ENCODE peak calls at places on chromosome 15, in five cellular contexts. One of them, this sample, is unnamed.

GRCh38 chr15:38275951-38276350 is 23.3 kb downstream of the SPRED1 start:
- DNase-seq in H9: no peak
- DNase-seq in H1: no peak
- DNase-seq in mesenchymal stem cell: no peak
- DNase-seq in trophoblast cell: no peak
- DNase-seq in this sample: no peak

GRCh38 chr15:77504310-77504709 is 83.6 kb downstream of the HMG20A start:
- DNase-seq in H9: no peak
- DNase-seq in H1: peak; percentile 45
- DNase-seq in mesenchymal stem cell: no peak
- DNase-seq in trophoblast cell: no peak
- DNase-seq in this sample: no peak

GRCh38 chr15:31364301-31365031 is 37.8 kb downstream of the KLF13 start:
- DNase-seq in H9: peak; percentile 63
- DNase-seq in H1: no peak
- DNase-seq in mesenchymal stem cell: no peak
- DNase-seq in trophoblast cell: peak; percentile 92
- DNase-seq in this sample: no peak

GRCh38 chr15:41968738-41969137 is 3.6 kb downstream of the EHD4 start:
- DNase-seq in H9: no peak
- DNase-seq in H1: no peak
- DNase-seq in mesenchymal stem cell: no peak
- DNase-seq in trophoblast cell: no peak
- DNase-seq in this sample: no peak

GRCh38 chr15:95636107-95636506 is 694.4 kb upstream of the NR2F2 start:
- DNase-seq in H9: no peak
- DNase-seq in H1: no peak
- DNase-seq in mesenchymal stem cell: no peak
- DNase-seq in trophoblast cell: no peak
- DNase-seq in this sample: no peak

GRCh38 chr15:90264649-90265048 is 823 bp upstream of the NGRN start:
- DNase-seq in H9: no peak
- DNase-seq in H1: no peak
- DNase-seq in mesenchymal stem cell: no peak
- DNase-seq in trophoblast cell: no peak
- DNase-seq in this sample: no peak

GRCh38 chr15:48514103-48514817 is 131.2 kb downstream of the FBN1 start:
- DNase-seq in H9: no peak
- DNase-seq in H1: no peak
- DNase-seq in mesenchymal stem cell: no peak
- DNase-seq in trophoblast cell: no peak
- DNase-seq in this sample: no peak

GRCh38 chr15:61227269-61228024 is 1.7 kb downstream of the RORA start:
- DNase-seq in H9: peak; percentile 33
- DNase-seq in H1: no peak
- DNase-seq in mesenchymal stem cell: peak; percentile 57
- DNase-seq in trophoblast cell: no peak
- DNase-seq in this sample: peak; percentile 9

GRCh38 chr15:100725121-100726069 is 123.0 kb downstream of the ASB7 start:
- DNase-seq in H9: peak; percentile 22
- DNase-seq in H1: peak; percentile 33
- DNase-seq in mesenchymal stem cell: peak; percentile 81
- DNase-seq in trophoblast cell: no peak
- DNase-seq in this sample: no peak

GRCh38 chr15:64897345-64897985 is 14.2 kb upstream of the ANKDD1A start:
- DNase-seq in H9: no peak
- DNase-seq in H1: no peak
- DNase-seq in mesenchymal stem cell: peak; percentile 84
- DNase-seq in trophoblast cell: peak; percentile 71
- DNase-seq in this sample: no peak

GRCh38 chr15:34927726-34928125 is 41.8 kb downstream of the AQR start:
- DNase-seq in H9: no peak
- DNase-seq in H1: no peak
- DNase-seq in mesenchymal stem cell: peak; percentile 5
- DNase-seq in trophoblast cell: no peak
- DNase-seq in this sample: no peak

GRCh38 chr15:59688383-59688887 is 685 bp downstream of the BNIP2 start:
- DNase-seq in H9: no peak
- DNase-seq in H1: no peak
- DNase-seq in mesenchymal stem cell: peak; percentile 88
- DNase-seq in trophoblast cell: peak; percentile 44
- DNase-seq in this sample: peak; percentile 27

GRCh38 chr15:62900071-62900812 is 142.3 kb upstream of the TPM1 start:
- DNase-seq in H9: no peak
- DNase-seq in H1: no peak
- DNase-seq in mesenchymal stem cell: peak; percentile 32
- DNase-seq in trophoblast cell: no peak
- DNase-seq in this sample: no peak

GRCh38 chr15:75989045-75989444 is 23.2 kb downstream of the NRG4 start:
- DNase-seq in H9: no peak
- DNase-seq in H1: no peak
- DNase-seq in mesenchymal stem cell: no peak
- DNase-seq in trophoblast cell: peak; percentile 52
- DNase-seq in this sample: no peak

GRCh38 chr15:70867911-70868467 is 14.0 kb upstream of the LARP6 start:
- DNase-seq in H9: no peak
- DNase-seq in H1: no peak
- DNase-seq in mesenchymal stem cell: peak; percentile 63
- DNase-seq in trophoblast cell: no peak
- DNase-seq in this sample: no peak
- H2BK12ac ChIP-seq in H9: no peak overlapping the region
- H2BK12ac ChIP-seq in H1: no peak overlapping the region
- H2BK12ac ChIP-seq in mesenchymal stem cell: no peak overlapping the region
- H2BK12ac ChIP-seq in trophoblast cell: no peak overlapping the region
- H2BK12ac ChIP-seq in this sample: no peak overlapping the region

DNA sequence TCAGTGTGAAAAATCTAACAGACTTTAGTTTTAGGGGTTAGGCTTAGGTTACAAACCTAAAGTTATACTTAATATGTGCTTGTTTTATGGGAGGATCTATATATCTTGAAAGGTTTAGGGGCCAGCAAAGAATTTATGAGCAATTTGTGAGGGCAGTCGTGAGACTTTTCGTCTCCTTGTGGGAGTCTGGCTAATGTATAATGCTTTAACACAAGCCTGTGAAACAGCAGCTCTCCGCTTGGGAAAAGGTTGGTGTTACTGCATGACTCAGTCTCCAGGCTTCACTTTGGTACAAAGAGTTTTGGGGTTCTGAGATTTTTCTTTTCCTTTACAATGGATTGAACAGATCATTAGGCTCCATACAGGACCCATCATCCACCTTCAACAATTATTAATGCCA is 79.0 kb upstream of the MFGE8 start:
- DNase-seq in H9: no peak
- DNase-seq in H1: no peak
- DNase-seq in mesenchymal stem cell: peak; percentile 58
- DNase-seq in trophoblast cell: no peak
- DNase-seq in this sample: no peak
- H3K4me1 ChIP-seq in H9: peaks cover 16% of the 10 kb centered on the region
- H3K4me1 ChIP-seq in H1: peaks cover 35% of the 10 kb centered on the region
- H3K4me1 ChIP-seq in mesenchymal stem cell: peaks cover 13% of the 10 kb centered on the region
- H3K4me1 ChIP-seq in trophoblast cell: peaks cover 30% of the 10 kb centered on the region
- H3K4me1 ChIP-seq in this sample: peaks cover 16% of the 10 kb centered on the region

GRCh38 chr15:70576683-70577082 is 186.7 kb downstream of the UACA start:
- DNase-seq in H9: no peak
- DNase-seq in H1: no peak
- DNase-seq in mesenchymal stem cell: peak; percentile 55
- DNase-seq in trophoblast cell: no peak
- DNase-seq in this sample: no peak

GRCh38 chr15:70575251-70576227 is 187.8 kb downstream of the UACA start:
- DNase-seq in H9: no peak
- DNase-seq in H1: no peak
- DNase-seq in mesenchymal stem cell: no peak
- DNase-seq in trophoblast cell: no peak
- DNase-seq in this sample: no peak

GRCh38 chr15:70576276-70576675 is 187.1 kb downstream of the UACA start:
- DNase-seq in H9: no peak
- DNase-seq in H1: no peak
- DNase-seq in mesenchymal stem cell: no peak
- DNase-seq in trophoblast cell: no peak
- DNase-seq in this sample: no peak

GRCh38 chr15:70569718-70570231 is 193.6 kb downstream of the UACA start:
- DNase-seq in H9: no peak
- DNase-seq in H1: no peak
- DNase-seq in mesenchymal stem cell: peak; percentile 16
- DNase-seq in trophoblast cell: no peak
- DNase-seq in this sample: no peak

DNA sequence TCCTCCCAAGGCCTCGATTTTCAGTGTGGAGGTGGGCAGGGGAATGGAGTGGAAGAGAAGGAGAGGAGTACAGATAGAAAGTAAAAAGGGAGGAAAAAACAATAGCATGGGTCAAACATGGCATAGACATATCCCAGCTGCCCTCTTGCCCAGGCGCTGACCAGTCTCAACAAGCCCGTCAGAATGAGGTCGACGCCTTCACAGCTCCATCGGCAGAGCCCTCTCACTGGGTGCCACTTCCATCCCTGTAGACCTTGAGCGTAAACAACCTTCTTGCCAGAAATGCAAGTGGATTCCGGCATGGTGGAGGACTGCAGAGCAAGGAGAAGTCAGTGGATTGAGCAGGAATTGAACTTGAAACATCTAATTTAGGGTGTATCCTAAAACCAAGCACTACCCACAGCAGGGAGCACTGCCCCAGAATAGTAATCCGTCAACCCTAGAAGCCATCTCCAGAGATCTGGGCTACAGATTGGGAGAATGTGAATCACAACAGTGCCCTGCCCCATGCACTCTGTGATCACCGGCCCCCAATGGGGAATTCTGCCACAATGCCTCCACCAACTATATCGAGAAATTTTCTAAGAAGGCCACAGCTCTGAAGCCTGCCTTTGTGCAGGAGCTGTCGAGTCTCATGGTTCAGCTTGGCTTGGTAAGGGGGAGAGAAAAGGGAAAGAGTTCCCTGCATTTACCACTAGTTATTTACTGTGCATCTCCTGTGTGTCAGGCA is 190.1 kb downstream of the UACA start:
- DNase-seq in H9: no peak
- DNase-seq in H1: no peak
- DNase-seq in mesenchymal stem cell: no peak
- DNase-seq in trophoblast cell: no peak
- DNase-seq in this sample: no peak
- H2BK12ac ChIP-seq in H9: no peak overlapping the region
- H2BK12ac ChIP-seq in H1: no peak overlapping the region
- H2BK12ac ChIP-seq in mesenchymal stem cell: no peak overlapping the region
- H2BK12ac ChIP-seq in trophoblast cell: no peak overlapping the region
- H2BK12ac ChIP-seq in this sample: no peak overlapping the region

GRCh38 chr15:56459096-56459495 is 5.8 kb downstream of the MNS1 start:
- DNase-seq in H9: no peak
- DNase-seq in H1: no peak
- DNase-seq in mesenchymal stem cell: no peak
- DNase-seq in trophoblast cell: no peak
- DNase-seq in this sample: no peak
- H3K4me1 ChIP-seq in H9: no peaks in the 10 kb centered on the region
- H3K4me1 ChIP-seq in H1: no peaks in the 10 kb centered on the region
- H3K4me1 ChIP-seq in mesenchymal stem cell: no peaks in the 10 kb centered on the region
- H3K4me1 ChIP-seq in trophoblast cell: no peaks in the 10 kb centered on the region
- H3K4me1 ChIP-seq in this sample: no peaks in the 10 kb centered on the region

GRCh38 chr15:39317225-39317624 is 263.7 kb upstream of the THBS1 start:
- DNase-seq in H9: no peak
- DNase-seq in H1: no peak
- DNase-seq in mesenchymal stem cell: peak; percentile 19
- DNase-seq in trophoblast cell: no peak
- DNase-seq in this sample: no peak
- H2BK12ac ChIP-seq in H9: no peak overlapping the region
- H2BK12ac ChIP-seq in H1: no peak overlapping the region
- H2BK12ac ChIP-seq in mesenchymal stem cell: peak overlapping the region; percentile 11
- H2BK12ac ChIP-seq in trophoblast cell: no peak overlapping the region
- H2BK12ac ChIP-seq in this sample: no peak overlapping the region

GRCh38 chr15:45387379-45388007 is 9.1 kb upstream of the GATM start:
- DNase-seq in H9: no peak
- DNase-seq in H1: no peak
- DNase-seq in mesenchymal stem cell: peak; percentile 10
- DNase-seq in trophoblast cell: no peak
- DNase-seq in this sample: no peak
- H3K4me1 ChIP-seq in H9: no peaks in the 10 kb centered on the region
- H3K4me1 ChIP-seq in H1: no peaks in the 10 kb centered on the region
- H3K4me1 ChIP-seq in mesenchymal stem cell: no peaks in the 10 kb centered on the region
- H3K4me1 ChIP-seq in trophoblast cell: no peaks in the 10 kb centered on the region
- H3K4me1 ChIP-seq in this sample: no peaks in the 10 kb centered on the region

GRCh38 chr15:33395841-33396240 is 85.1 kb downstream of the RYR3 start:
- DNase-seq in H9: no peak
- DNase-seq in H1: no peak
- DNase-seq in mesenchymal stem cell: no peak
- DNase-seq in trophoblast cell: no peak
- DNase-seq in this sample: no peak

GRCh38 chr15:33396457-33396856 is 85.7 kb downstream of the RYR3 start:
- DNase-seq in H9: no peak
- DNase-seq in H1: no peak
- DNase-seq in mesenchymal stem cell: no peak
- DNase-seq in trophoblast cell: no peak
- DNase-seq in this sample: no peak

GRCh38 chr15:33393552-33393951 is 82.8 kb downstream of the RYR3 start:
- DNase-seq in H9: no peak
- DNase-seq in H1: no peak
- DNase-seq in mesenchymal stem cell: no peak
- DNase-seq in trophoblast cell: no peak
- DNase-seq in this sample: no peak

GRCh38 chr15:33392453-33392852 is 81.7 kb downstream of the RYR3 start:
- DNase-seq in H9: peak; percentile 44
- DNase-seq in H1: no peak
- DNase-seq in mesenchymal stem cell: no peak
- DNase-seq in trophoblast cell: no peak
- DNase-seq in this sample: no peak

DNA sequence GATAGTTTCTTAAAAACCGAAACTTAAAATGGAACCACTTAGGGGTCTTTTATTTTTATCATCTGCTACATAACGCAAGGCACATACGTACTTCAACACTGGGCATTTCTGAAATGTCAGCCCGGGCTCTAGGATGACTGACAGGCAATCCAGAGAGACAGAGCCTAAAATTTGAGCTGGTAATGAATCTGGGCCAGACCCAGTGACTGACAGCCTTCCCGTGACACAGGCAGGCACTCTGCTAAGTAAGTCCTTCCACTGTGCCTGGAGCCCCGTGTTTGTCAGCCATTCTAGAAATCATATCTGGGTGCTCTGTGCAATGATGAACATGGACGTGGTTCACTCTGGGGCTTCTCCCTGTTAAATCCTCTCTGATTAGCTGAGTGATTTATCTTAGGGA is 84.6 kb downstream of the RYR3 start:
- DNase-seq in H9: no peak
- DNase-seq in H1: no peak
- DNase-seq in mesenchymal stem cell: no peak
- DNase-seq in trophoblast cell: no peak
- DNase-seq in this sample: no peak
- H2BK12ac ChIP-seq in H9: no peak overlapping the region
- H2BK12ac ChIP-seq in H1: no peak overlapping the region
- H2BK12ac ChIP-seq in mesenchymal stem cell: no peak overlapping the region
- H2BK12ac ChIP-seq in trophoblast cell: no peak overlapping the region
- H2BK12ac ChIP-seq in this sample: no peak overlapping the region

GRCh38 chr15:52787549-52788098 is 2.5 kb downstream of the ONECUT1 start:
- DNase-seq in H9: no peak
- DNase-seq in H1: peak; percentile 76
- DNase-seq in mesenchymal stem cell: no peak
- DNase-seq in trophoblast cell: no peak
- DNase-seq in this sample: no peak
- H3K4me1 ChIP-seq in H9: peaks cover 2% of the 10 kb centered on the region
- H3K4me1 ChIP-seq in H1: peaks cover 70% of the 10 kb centered on the region
- H3K4me1 ChIP-seq in mesenchymal stem cell: peaks cover 72% of the 10 kb centered on the region
- H3K4me1 ChIP-seq in trophoblast cell: peaks cover 8% of the 10 kb centered on the region
- H3K4me1 ChIP-seq in this sample: peaks cover 43% of the 10 kb centered on the region